ENCODE peak calls at places on chromosomes 4 and X, in four cellular contexts. H is H1, V is GM12878, B is K562. X is an unnamed sample. For H3K36me3, the result is how much of the 10 kb centered on the place peaks cover.

GRCh38 chr4:145293658-145294057 is 113.3 kb upstream of the OTUD4 start:
- DNase-seq in H (no peak), V (no peak), B (no peak), X (no peak)

GRCh38 chr4:28557755-28558154 is 1697.1 kb downstream of the STIM2 start:
- DNase-seq in H (no peak), V (no peak), B (no peak), X (no peak)

GRCh38 chr4:4862665-4863482 is 3.4 kb downstream of the MSX1 start:
- DNase-seq in H (peak), V (no peak), B (no peak), X (peak)

GRCh38 chrX:135112096-135112729 is 8.1 kb downstream of the ETDB start:
- DNase-seq in H (peak), V (no peak), B (peak), X (peak)

GRCh38 chr4:145643295-145643694 is 24.1 kb downstream of the MMAA start:
- DNase-seq in H (no peak), V (no peak), B (no peak), X (no peak)

GRCh38 chrX:150229030-150229429 is 134.1 kb upstream of the MAMLD1 start:
- DNase-seq in H (no peak), V (no peak), B (no peak), X (no peak)

GRCh38 chr4:17111959-17112659 is 213.7 kb upstream of the LDB2 start:
- DNase-seq in H (peak), V (no peak), B (peak), X (peak)

GRCh38 chr4:2127609-2128300 is 68.6 kb downstream of the NAT8L start:
- DNase-seq in H (no peak), V (no peak), B (no peak), X (no peak)

GRCh38 chr4:45442466-45442865 is 681.4 kb downstream of the GABRG1 start:
- DNase-seq in H (no peak), V (no peak), B (no peak), X (peak)
- TF ChIP-seq TAF1 in H (no peak), V (no peak), B (no peak), X (no peak)

GRCh38 chr4:77023920-77024319 is 51.9 kb downstream of the CCNI start:
- DNase-seq in H (no peak), V (no peak), B (no peak), X (no peak)

GRCh38 chr4:77025643-77026321 is 50.0 kb downstream of the CCNI start:
- DNase-seq in H (no peak), V (peak), B (no peak), X (no peak)

GRCh38 chr4:77031544-77031943 is 44.2 kb downstream of the CCNI start:
- DNase-seq in H (no peak), V (no peak), B (no peak), X (no peak)

GRCh38 chr4:77026322-77026704 is 49.5 kb downstream of the CCNI start:
- DNase-seq in H (no peak), V (no peak), B (no peak), X (no peak)

GRCh38 chr4:77028241-77028640 is 47.5 kb downstream of the CCNI start:
- DNase-seq in H (no peak), V (no peak), B (no peak), X (no peak)
- H3K36me3 ChIP-seq in H (under half), V (under half), B (half or more), X (half or more)

GRCh38 chrX:39144965-39145364 is 343.7 kb downstream of the MID1IP1 start:
- DNase-seq in H (no peak), V (no peak), B (no peak), X (no peak)
- TF ChIP-seq TAF1 in H (no peak), V (no peak), B (no peak), X (no peak)

GRCh38 chrX:353566-354535 is 32.9 kb downstream of the PPP2R3B start:
- DNase-seq in H (no peak), V (no peak), B (no peak), X (no peak)
- H3K36me3 ChIP-seq in H (under half), V (under half), B (under half), X (under half)

GRCh38 chr4:124386648-124387047 is 325.9 kb downstream of the ANKRD50 start:
- DNase-seq in H (no peak), V (no peak), B (no peak), X (no peak)

GRCh38 chr4:124389591-124389990 is 322.9 kb downstream of the ANKRD50 start:
- DNase-seq in H (no peak), V (no peak), B (no peak), X (no peak)

DNA sequence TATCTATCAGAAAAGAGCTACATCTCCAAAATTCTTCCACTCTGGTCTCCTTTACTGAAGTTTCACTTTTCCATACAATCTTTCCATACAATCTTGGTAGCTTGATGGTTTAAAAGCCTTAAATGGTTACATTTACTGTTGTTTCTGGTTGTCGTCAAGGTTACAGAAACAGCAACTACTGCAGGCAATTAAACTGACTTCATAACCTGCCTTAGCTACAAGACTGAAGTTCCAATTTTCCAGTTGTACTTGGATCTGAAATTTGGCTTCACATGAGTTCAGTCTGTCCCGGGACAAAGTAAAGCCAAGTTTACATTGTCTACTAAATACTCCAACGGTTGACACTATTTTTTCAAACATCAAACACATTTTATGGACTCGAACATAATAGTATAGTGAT is 326.4 kb downstream of the ANKRD50 start:
- DNase-seq in H (no peak), V (no peak), B (no peak), X (no peak)
- TF ChIP-seq TAF1 in H (no peak), V (no peak), B (no peak), X (no peak)

GRCh38 chr4:118730683-118731082 is 45.5 kb downstream of the METTL14 start:
- DNase-seq in H (no peak), V (no peak), B (no peak), X (no peak)

GRCh38 chr4:118729287-118730286 is 44.4 kb downstream of the METTL14 start:
- DNase-seq in H (no peak), V (no peak), B (no peak), X (no peak)

GRCh38 chr4:118734491-118735205 is 49.5 kb downstream of the METTL14 start:
- DNase-seq in H (no peak), V (no peak), B (no peak), X (no peak)

GRCh38 chr4:118736867-118737266 is 51.7 kb downstream of the METTL14 start:
- DNase-seq in H (no peak), V (no peak), B (no peak), X (no peak)

DNA sequence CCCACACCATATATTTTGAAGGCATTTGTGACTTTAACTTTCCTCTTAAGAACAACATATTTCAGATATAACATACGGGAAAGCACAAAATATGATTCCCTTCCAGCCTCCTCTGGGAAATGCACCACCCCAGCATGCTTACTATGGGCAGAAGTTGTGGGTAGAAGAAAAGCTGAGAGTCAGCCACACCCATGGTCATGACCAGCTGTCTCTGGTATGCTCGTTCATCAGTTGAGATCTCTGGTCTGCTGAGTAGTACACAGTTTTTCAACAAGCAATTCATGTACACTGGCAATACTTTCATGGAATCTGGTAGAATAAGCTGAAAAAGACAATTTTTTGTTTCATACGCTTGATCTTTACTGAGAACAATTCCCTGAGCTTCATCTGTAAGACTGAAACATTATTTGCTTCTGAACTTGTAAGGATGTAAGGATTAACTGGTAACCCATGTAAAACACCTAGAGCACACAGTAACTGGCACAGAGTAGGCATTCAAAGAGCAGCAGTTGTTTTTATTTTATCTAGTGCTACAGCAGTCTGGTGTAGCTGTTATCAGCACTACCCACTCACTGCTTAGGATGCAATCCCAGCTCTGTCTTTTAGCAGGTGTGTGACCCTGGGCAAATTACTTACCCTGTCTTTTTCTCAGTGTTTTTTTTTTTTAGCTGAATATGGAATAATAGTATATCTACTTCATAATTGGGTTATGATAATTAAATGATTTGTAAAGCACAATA is 47.6 kb downstream of the METTL14 start:
- DNase-seq in H (no peak), V (no peak), B (no peak), X (no peak)
- H3K36me3 ChIP-seq in H (under half), V (under half), B (under half), X (half or more)

DNA sequence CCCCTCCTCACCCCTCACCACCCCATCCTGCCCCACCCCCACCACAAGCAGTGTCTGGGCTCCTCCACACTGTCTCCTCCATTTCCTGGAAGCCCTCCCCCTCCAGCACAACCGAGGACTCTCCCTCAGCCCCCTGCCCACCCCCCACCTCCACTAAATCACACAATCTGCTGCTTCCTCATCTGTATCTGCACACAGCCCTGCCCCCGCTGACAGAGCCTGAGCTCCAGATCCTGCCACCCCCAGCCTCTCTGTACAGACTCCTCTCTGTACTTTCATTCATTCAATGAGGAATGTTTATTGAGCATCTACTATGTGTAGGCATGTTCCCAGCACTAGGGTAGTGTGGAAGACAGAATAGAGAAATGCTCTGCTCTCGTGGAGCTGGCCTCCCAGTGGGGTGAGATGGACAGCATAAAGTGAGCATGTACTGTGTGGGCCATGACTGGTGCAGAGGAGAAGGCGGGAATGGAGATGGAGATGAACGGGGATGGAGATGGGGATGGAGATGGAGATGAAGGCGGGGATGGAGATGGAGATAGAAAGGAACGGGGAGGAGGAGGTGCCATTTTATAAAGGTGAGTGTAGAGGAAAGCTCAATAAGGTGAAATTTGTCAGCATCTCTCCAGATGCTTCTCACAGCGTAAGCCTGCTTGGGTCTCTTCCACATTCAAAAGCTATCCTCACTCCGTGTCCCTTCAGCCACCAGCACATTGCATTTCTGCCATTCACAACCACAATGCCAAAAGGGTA is 2.5 kb upstream of the PPP2R2C start:
- DNase-seq in H (peak), V (no peak), B (no peak), X (no peak)
- TF ChIP-seq TAF1 in H (no peak), V (no peak), B (no peak), X (no peak)

DNA sequence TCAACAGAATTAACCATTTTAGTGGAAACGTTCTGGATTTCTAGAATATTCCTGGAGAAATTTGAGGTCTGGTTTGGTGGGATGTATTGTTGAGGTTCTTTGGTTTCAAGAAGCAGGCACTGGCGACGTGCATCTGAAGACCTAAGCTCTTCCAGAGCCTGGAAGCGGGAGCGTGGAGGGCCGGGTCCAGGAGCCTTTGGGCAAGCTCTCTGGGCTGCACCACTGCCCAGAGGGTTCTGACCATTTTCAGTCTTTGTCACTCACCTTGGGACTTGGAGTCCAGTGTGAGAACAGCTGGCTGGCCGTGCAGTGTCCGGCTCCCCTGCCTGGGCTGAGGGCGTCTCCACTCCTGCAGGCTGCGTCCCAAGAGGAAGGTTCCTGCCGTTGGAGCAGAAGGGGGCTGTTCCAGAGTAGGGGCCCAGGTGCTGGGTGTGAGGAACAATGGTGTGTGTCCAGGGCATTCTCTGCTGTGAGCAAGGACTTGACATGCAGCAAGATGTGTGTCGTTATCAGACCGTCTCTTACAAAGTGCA is 24.0 kb downstream of the PIGG start:
- DNase-seq in H (no peak), V (no peak), B (no peak), X (no peak)
- H3K36me3 ChIP-seq in H (under half), V (under half), B (half or more), X (under half)

GRCh38 chr4:61996943-61997342 is 796.8 kb downstream of the ADGRL3 start:
- DNase-seq in H (no peak), V (no peak), B (no peak), X (no peak)
- TF ChIP-seq TAF1 in H (no peak), V (no peak), B (no peak), X (no peak)

X was measured in SK-N-SH.